ENCODE peak calls at places on chromosomes 3 and 15, in seven cellular contexts. X is H9, I is IMR-90, Y is H1, U is neuronal stem cell, H is mesenchymal stem cell, J is trophoblast cell. M is an unnamed sample.

GRCh38 chr3:124784686-124785382 is 54.6 kb downstream of the UMPS start:
- DNase-seq in I (no peak), U (no peak), J (no peak), X (no peak), Y (no peak), H (no peak), M (no peak)

GRCh38 chr3:114442251-114442650 is 148.4 kb downstream of the TIGIT start:
- DNase-seq in J (no peak), Y (no peak), U (no peak), H (peak), X (no peak), I (peak), M (no peak)

GRCh38 chr3:108548304-108548703 is 37.9 kb upstream of the MYH15 start:
- DNase-seq in I (peak), Y (no peak), H (peak), X (no peak), U (no peak), J (no peak), M (no peak)

GRCh38 chr3:176174060-176174459 is 1023.2 kb downstream of the TBL1XR1 start:
- DNase-seq in X (no peak), Y (no peak), J (no peak), H (no peak), I (no peak), U (no peak), M (no peak)

GRCh38 chr3:189308594-189308993 is 136.8 kb downstream of the TPRG1 start:
- DNase-seq in Y (no peak), X (no peak), H (no peak), U (no peak), I (no peak), J (no peak), M (no peak)

GRCh38 chr3:36700537-36701248 is 63.7 kb downstream of the DCLK3 start:
- DNase-seq in U (peak), I (peak), H (peak), X (peak), Y (peak), J (peak), M (peak)

GRCh38 chr3:66609660-66610547 is 109.1 kb upstream of the LRIG1 start:
- DNase-seq in Y (peak), J (no peak), X (peak), U (peak), I (peak), H (no peak), M (peak)

GRCh38 chr15:30649952-30650929 is 24.3 kb downstream of the ARHGAP11B start:
- DNase-seq in H (peak), Y (no peak), X (no peak), I (peak), J (no peak), U (no peak), M (peak)

GRCh38 chr15:31470756-31471155 is 144.1 kb downstream of the KLF13 start:
- DNase-seq in Y (peak), I (no peak), U (no peak), X (peak), J (no peak), H (no peak), M (no peak)

GRCh38 chr3:128390867-128391266 is 75.8 kb downstream of the DNAJB8 start:
- DNase-seq in I (no peak), Y (no peak), X (no peak), J (no peak), U (no peak), H (no peak), M (no peak)

GRCh38 chr3:78506581-78507195 is 1261.1 kb downstream of the ROBO1 start:
- DNase-seq in I (no peak), Y (no peak), J (no peak), X (no peak), H (peak), U (no peak), M (peak)

GRCh38 chr15:84987949-84988624 is 6.4 kb downstream of the PDE8A start:
- DNase-seq in Y (peak), I (no peak), H (no peak), X (no peak), U (no peak), J (no peak), M (peak)

GRCh38 chr3:194869482-194870169 is 183.9 kb downstream of the FAM43A start:
- DNase-seq in J (no peak), U (no peak), H (peak), Y (no peak), X (no peak), I (peak), M (no peak)

GRCh38 chr15:45268135-45268534 is 16.1 kb downstream of the SLC28A2 start:
- DNase-seq in J (no peak), H (no peak), X (peak), Y (peak), I (no peak), U (no peak), M (peak)

GRCh38 chr3:193095366-193095765 is 145.7 kb upstream of the PLAAT1 start:
- DNase-seq in J (no peak), U (no peak), Y (no peak), X (no peak), H (no peak), I (no peak), M (no peak)

GRCh38 chr15:73832657-73833056 is 40.7 kb upstream of the TBC1D21 start:
- DNase-seq in J (no peak), X (no peak), H (no peak), Y (no peak), I (no peak), U (no peak), M (peak)

GRCh38 chr3:149277338-149277813 is 55.7 kb upstream of the CP start:
- DNase-seq in Y (no peak), H (peak), I (peak), X (no peak), U (no peak), J (no peak), M (peak)

GRCh38 chr3:105274958-105275357 is 91.8 kb upstream of the ALCAM start:
- DNase-seq in Y (no peak), U (no peak), X (no peak), I (peak), J (no peak), H (peak), M (no peak)

GRCh38 chr3:16286161-16286560 is 21.1 kb downstream of the OXNAD1 start:
- DNase-seq in U (no peak), I (no peak), X (no peak), Y (no peak), J (no peak), H (no peak), M (no peak)

GRCh38 chr3:195774917-195775316 is 36.8 kb downstream of the MUC4 start:
- DNase-seq in Y (peak), H (no peak), U (peak), I (no peak), X (peak), J (peak), M (peak)

GRCh38 chr15:50655555-50655954 is 31.0 kb downstream of the TRPM7 start:
- DNase-seq in Y (no peak), I (no peak), J (no peak), U (no peak), X (no peak), H (no peak), M (peak)
- H2AK5ac ChIP-seq in Y (no peak), I (no peak), J (no peak), U (no peak), X (no peak), H (no peak), M (no peak)

GRCh38 chr3:26964313-26964712 is 341.7 kb downstream of the LRRC3B start:
- DNase-seq in J (no peak), I (no peak), Y (no peak), X (no peak), U (no peak), H (no peak), M (no peak)

GRCh38 chr3:26964836-26965235 is 342.3 kb downstream of the LRRC3B start:
- DNase-seq in H (no peak), U (no peak), Y (no peak), X (no peak), J (no peak), I (no peak), M (no peak)

GRCh38 chr3:26962419-26963355 is 340.1 kb downstream of the LRRC3B start:
- DNase-seq in Y (no peak), X (no peak), J (no peak), H (no peak), I (no peak), U (no peak), M (no peak)

GRCh38 chr3:26960382-26960781 is 337.8 kb downstream of the LRRC3B start:
- DNase-seq in X (no peak), U (no peak), J (no peak), I (no peak), Y (no peak), H (no peak), M (no peak)

GRCh38 chr3:26963356-26963742 is 340.8 kb downstream of the LRRC3B start:
- DNase-seq in J (no peak), X (no peak), I (no peak), Y (no peak), H (no peak), U (no peak), M (peak)
- H2AK5ac ChIP-seq in J (no peak), X (no peak), I (no peak), Y (no peak), H (no peak), U (no peak), M (no peak)

DNA sequence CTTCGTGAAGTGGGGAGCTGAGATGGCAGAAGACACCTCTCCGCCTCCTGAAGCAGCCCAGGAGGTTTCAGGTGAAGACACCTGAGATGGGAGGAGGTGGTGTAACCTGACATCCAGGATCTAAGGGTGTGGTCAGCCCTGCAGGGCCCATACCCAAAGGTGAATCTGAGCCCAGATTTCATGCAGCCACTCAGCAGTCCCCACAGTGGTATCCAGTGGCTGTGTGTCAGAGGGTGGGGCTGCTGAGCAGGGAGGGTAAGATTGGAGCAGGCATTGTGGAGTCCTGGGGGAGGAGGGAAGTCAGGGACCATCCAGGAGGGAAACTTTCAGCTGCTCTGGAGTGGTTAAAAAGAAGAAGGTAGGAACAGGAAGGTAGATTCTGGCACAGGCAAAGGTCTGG is 46.0 kb upstream of the SMAD6 start:
- DNase-seq in H (no peak), I (no peak), J (no peak), Y (no peak), U (no peak), X (no peak), M (peak)
- H2AK5ac ChIP-seq in H (no peak), I (no peak), J (peak), Y (peak), U (no peak), X (no peak), M (peak)

DNA sequence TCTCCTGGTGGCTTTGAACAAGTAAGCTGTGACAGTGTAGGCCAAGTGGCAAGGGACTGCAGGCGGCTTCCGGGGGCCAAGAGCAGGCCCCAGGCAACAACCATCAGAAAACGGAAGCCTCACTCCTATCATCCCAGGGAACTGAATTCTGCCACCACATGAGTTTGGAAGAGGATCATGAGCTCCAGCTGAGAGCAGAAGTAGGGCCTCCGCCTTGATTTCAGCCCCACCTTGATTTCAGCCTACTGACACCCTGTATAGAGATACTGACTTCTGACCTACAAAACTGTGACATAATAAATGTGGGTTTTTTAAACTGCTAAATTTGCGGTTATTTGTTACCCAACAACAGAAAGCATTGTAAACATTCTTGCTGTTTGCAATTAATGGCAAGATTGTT is 21.6 kb upstream of the RARRES1 start:
- DNase-seq in Y (no peak), J (no peak), I (no peak), U (no peak), H (no peak), X (no peak), M (no peak)
- H2AK5ac ChIP-seq in Y (no peak), J (no peak), I (no peak), U (no peak), H (no peak), X (no peak), M (no peak)

DNA sequence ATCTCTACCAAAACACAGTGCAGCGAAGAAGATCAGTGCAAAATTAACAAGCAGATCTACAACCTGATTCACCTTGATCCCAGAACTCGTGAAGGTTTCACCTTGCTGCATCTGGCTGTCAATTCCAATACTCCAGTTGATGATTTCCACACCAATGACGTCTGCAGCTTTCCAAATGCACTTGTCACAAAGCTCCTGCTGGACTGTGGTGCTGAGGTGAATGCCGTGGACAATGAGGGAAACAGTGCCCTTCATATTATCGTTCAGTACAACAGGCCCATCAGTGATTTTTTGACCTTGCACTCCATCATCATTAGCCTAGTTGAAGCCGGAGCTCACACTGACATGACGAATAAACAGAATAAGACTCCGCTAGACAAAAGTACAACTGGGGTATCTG is 13.2 kb downstream of the FEM1B start:
- DNase-seq in U (no peak), J (no peak), X (no peak), I (no peak), H (no peak), Y (peak), M (no peak)
- H2AK5ac ChIP-seq in U (no peak), J (no peak), X (no peak), I (no peak), H (no peak), Y (no peak), M (no peak)

DNA sequence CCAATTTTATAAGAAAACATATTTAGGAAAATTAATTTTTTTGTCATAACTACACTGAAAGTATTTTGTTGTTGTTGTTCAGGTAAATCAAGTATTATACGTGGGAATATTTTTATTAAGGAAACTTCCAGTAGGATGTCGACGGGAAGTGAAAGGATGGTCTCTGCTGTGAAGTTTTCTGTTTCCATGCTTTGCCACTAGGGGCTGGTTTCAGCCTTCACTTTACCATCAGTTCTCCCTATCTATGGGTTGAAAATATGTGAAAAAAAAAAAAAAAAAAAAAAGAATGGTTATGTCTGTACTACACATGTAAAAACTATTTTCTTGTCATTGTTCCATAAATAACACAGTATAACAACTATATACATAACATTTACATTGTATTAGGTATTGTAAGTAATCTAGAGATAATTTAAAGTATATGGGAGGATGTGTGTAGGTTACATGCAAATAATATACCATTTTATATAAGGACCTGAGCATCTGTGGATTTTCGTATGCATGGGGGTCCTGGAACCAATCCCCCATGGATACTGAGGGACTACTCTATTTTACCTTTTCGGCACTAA is 136.7 kb downstream of the SMAD6 start:
- DNase-seq in J (no peak), Y (no peak), H (peak), U (no peak), X (no peak), I (peak), M (peak)
- H2AK5ac ChIP-seq in J (no peak), Y (no peak), H (no peak), U (no peak), X (no peak), I (no peak), M (no peak)

DNA sequence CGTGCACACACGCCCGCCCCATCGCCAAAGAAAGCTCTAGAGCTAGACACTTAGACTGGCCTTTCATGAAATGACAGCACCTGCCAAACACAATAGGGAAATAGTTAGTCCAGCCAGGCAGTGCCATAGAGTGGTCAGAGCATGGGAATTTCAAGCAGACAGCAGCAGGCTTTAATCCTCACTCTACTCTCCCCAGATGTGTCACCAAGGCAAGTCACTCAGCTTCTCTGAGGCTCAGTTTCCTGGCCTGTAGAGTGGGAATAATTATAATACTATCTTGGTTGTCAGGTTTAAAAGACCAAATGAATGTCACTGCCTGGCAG is 59.3 kb downstream of the LIPC start:
- DNase-seq in J (no peak), I (no peak), Y (no peak), U (no peak), H (no peak), X (no peak), M (no peak)
- H2AK5ac ChIP-seq in J (no peak), I (no peak), Y (no peak), U (no peak), H (no peak), X (no peak), M (no peak)

DNA sequence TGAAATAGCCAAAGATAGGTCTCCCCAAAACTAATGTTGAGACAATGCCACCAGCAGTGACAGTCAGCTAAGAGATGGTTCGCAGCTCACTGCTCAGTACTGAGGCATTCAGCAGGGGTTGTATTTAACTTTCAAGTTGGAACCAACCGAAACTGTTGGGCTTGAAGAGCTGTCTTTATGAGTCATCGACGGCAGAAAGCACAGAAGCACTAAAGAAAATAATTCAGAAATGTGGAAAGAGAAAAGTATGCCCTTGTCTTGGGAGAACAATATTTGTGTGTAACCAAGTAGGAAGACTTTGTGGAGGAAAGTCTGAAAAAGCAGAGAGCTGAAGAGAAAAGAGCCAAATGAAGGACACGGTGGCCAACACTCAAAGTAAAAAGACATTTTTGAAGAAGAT is 4.3 kb upstream of the RARB start:
- DNase-seq in X (no peak), I (peak), Y (no peak), H (peak), J (no peak), U (no peak), M (peak)
- H2AK5ac ChIP-seq in X (no peak), I (no peak), Y (no peak), H (no peak), J (no peak), U (no peak), M (no peak)

M was measured in mesendoderm.